ENCODE peak calls at places on chromosome X, in five cellular contexts. L is endodermal cell, M is upper lobe of left lung, E is kidney, R is endothelial cell. C is an unnamed sample.
A peak's percentile ranks its signal among the peaks of the same experiment; 100 is the strongest.

GRCh38 chrX:9861711-9862110 is 75.5 kb downstream of the SHROOM2 start:
- DNase-seq in L (no peak), M (no peak), E (no peak), R (no peak), C (no peak)

GRCh38 chrX:2511326-2511725 is 10.6 kb upstream of the DHRSX start:
- DNase-seq in L (no peak), M (no peak), E (no peak), R (no peak), C (no peak)

GRCh38 chrX:1507511-1508463 is 29.2 kb downstream of the P2RY8 start:
- DNase-seq in L (no peak), M (peak; percentile 76), E (peak; percentile 68), R (no peak), C (no peak)

GRCh38 chrX:56797966-56798711 is 69.1 kb downstream of the NBDY start:
- DNase-seq in L (peak; percentile 31), M (no peak), E (no peak), R (no peak), C (no peak)

GRCh38 chrX:24260827-24261550 is 52.9 kb downstream of the SUPT20HL2 start:
- DNase-seq in L (no peak), M (no peak), E (peak; percentile 67), R (no peak), C (no peak)

GRCh38 chrX:112779139-112779538 is 61.5 kb downstream of the AMOT start:
- DNase-seq in L (no peak), M (peak; percentile 24), E (peak; percentile 58), R (no peak), C (no peak)

GRCh38 chrX:25531096-25531495 is 515.3 kb upstream of the ARX start:
- DNase-seq in L (no peak), M (no peak), E (no peak), R (no peak), C (no peak)

GRCh38 chrX:3403748-3404147 is 57.3 kb upstream of the MXRA5 start:
- DNase-seq in L (no peak), M (no peak), E (no peak), R (no peak), C (no peak)

GRCh38 chrX:17588303-17588702 is 149.0 kb upstream of the SCML1 start:
- DNase-seq in L (no peak), M (no peak), E (no peak), R (no peak), C (no peak)

GRCh38 chrX:47707031-47707780 is 48.2 kb upstream of the UXT start:
- DNase-seq in L (no peak), M (no peak), E (no peak), R (no peak), C (peak; percentile 29)

GRCh38 chrX:4936315-4936714 is 1222.9 kb upstream of the PRKX start:
- DNase-seq in L (no peak), M (no peak), E (no peak), R (no peak), C (no peak)

GRCh38 chrX:39171686-39172085 is 370.4 kb downstream of the MID1IP1 start:
- DNase-seq in L (no peak), M (no peak), E (no peak), R (no peak), C (no peak)

GRCh38 chrX:44975666-44976263 is 102.8 kb downstream of the KDM6A start:
- DNase-seq in L (no peak), M (no peak), E (no peak), R (no peak), C (no peak)

GRCh38 chrX:104270916-104271512 is 16.3 kb upstream of the ESX1 start:
- DNase-seq in L (peak; percentile 86), M (no peak), E (no peak), R (peak; percentile 49), C (peak; percentile 43)

GRCh38 chrX:57172544-57172943 is 35.3 kb upstream of the SPIN2A start:
- DNase-seq in L (no peak), M (no peak), E (no peak), R (no peak), C (no peak)

GRCh38 chrX:123764967-123765871 is 32.4 kb upstream of the THOC2 start:
- DNase-seq in L (peak; percentile 91), M (peak; percentile 93), E (peak; percentile 94), R (peak; percentile 68), C (peak; percentile 83)
- TF ChIP-seq CTCF in L (no peak), M (no peak), E (no peak), R (no peak), C (no peak)

DNA sequence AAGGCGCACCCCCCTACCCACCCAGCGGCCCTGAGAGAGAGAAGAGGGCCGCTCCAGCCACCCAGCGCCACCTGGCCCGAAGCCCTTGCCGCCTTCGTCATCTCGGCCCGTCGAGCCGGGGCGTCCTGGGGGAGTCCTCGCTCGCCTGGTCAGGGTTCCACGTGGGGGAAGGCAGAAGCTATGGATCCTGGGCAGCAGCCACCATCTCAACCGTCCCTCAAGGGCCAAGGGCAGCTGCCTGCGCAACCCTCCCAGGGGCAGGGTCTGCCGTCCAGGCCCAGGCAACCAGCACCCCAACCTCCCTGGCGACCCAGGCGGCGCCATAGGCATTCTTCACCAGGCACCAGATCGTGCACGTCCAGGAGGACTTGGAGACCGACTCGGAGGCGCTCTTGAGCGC is 51.5 kb upstream of the IL13RA2 start:
- DNase-seq in L (no peak), M (peak; percentile 53), E (peak; percentile 64), R (no peak), C (no peak)
- TF ChIP-seq CTCF in L (no peak), M (no peak), E (no peak), R (no peak), C (no peak)

GRCh38 chrX:8743126-8743732 is 11.3 kb upstream of the ANOS1 start:
- DNase-seq in L (peak; percentile 90), M (no peak), E (no peak), R (peak; percentile 71), C (peak; percentile 70)

GRCh38 chrX:8741981-8742380 is 10.0 kb upstream of the ANOS1 start:
- DNase-seq in L (no peak), M (no peak), E (no peak), R (no peak), C (no peak)

GRCh38 chrX:8737883-8738282 is 5.9 kb upstream of the ANOS1 start:
- DNase-seq in L (no peak), M (no peak), E (no peak), R (no peak), C (no peak)

GRCh38 chrX:8738588-8739189 is 6.8 kb upstream of the ANOS1 start:
- DNase-seq in L (peak; percentile 77), M (no peak), E (no peak), R (peak; percentile 50), C (peak; percentile 59)
- TF ChIP-seq CTCF in L (peak; percentile 93), M (peak; percentile 52), E (peak; percentile 53), R (peak; percentile 68), C (peak; percentile 52)

DNA sequence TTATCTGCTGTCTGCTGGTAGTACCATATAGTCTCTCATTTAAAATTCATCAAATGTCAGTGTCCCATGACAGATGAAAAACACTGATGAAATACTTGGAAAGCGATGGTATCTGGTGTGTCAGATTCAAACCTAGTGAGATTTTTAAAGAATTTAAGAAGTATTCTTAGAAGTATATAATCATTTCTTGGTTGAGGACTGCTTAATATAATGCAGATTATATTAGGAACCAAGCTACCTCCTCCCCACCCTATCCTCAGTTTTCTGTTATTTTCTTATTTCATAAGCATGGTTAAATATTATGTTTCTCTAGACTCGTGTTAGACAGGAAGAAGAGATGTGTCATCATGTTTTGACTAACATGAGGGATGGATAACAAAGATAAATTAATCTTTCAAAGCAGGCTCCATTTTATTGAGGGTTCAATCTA is 118.5 kb downstream of the GLUD2 start:
- DNase-seq in L (no peak), M (no peak), E (no peak), R (no peak), C (no peak)
- TF ChIP-seq CTCF in L (no peak), M (no peak), E (no peak), R (no peak), C (no peak)

GRCh38 chrX:153927936-153928760 is 2.1 kb upstream of the ARHGAP4 start:
- DNase-seq in L (peak; percentile 96), M (peak; percentile 98), E (peak; percentile 99), R (peak; percentile 86), C (peak; percentile 91)
- TF ChIP-seq CTCF in L (no peak), M (no peak), E (no peak), R (no peak), C (no peak)

DNA sequence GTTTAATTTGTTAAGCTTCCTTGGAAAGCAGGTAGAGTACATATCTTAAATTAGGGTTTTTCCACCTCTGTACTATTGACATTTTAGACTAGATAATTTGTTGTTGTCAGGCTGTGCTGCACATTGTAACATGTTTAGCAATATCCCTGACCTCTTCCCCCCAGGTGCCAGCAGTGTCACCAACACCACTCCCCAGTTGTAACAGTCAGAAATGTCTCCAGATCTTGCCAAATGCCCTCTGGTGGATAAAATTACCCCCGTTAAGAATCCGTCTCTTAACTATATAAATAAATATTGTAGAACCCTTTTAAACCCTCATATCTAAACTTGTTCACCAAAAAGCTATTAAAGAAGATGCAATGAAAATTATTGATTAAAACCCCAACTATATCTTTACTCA is 161.5 kb downstream of the ARHGAP6 start:
- DNase-seq in L (no peak), M (no peak), E (no peak), R (no peak), C (no peak)
- TF ChIP-seq CTCF in L (peak; percentile 41), M (no peak), E (no peak), R (no peak), C (no peak)

GRCh38 chrX:51802917-51803688 is 59.9 kb downstream of the GSPT2 start:
- DNase-seq in L (peak; percentile 89), M (no peak), E (no peak), R (peak; percentile 19), C (peak; percentile 50)
- TF ChIP-seq CTCF in L (peak; percentile 67), M (no peak), E (no peak), R (no peak), C (peak; percentile 23)

GRCh38 chrX:73127700-73128241 is 48.5 kb upstream of the PABPC1L2A start:
- DNase-seq in L (peak; percentile 75), M (peak; percentile 40), E (peak; percentile 54), R (peak; percentile 2), C (peak; percentile 22)
- TF ChIP-seq CTCF in L (peak; percentile 49), M (no peak), E (no peak), R (no peak), C (no peak)

GRCh38 chrX:125492439-125492838 is 172.8 kb downstream of the TEX13C start:
- DNase-seq in L (no peak), M (no peak), E (no peak), R (no peak), C (no peak)

DNA sequence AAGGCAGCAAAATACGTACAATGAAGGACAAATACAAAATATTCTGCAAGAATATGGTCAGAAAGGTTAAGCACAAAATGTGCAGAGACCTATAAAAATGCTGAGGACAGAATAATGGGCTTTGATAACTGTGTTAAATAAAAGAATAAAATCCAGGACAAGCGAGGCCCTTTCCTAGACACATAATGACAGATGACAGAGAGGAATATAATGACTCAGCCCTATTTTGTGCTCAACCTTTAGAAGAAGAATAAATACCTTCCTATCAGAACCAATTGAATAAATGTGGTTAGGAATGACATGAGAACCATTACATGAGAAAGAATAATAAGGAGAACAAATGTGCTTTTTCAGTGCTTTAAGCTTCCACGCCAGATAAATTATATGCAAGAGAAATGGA is 178.0 kb downstream of the TEX13C start:
- DNase-seq in L (no peak), M (no peak), E (no peak), R (no peak), C (no peak)
- TF ChIP-seq CTCF in L (no peak), M (no peak), E (no peak), R (no peak), C (no peak)